ENCODE peak calls at places on chromosomes 6 and 20, in seven cellular contexts. O is body of pancreas; T is OCI-M1; B is T follicular helper cell; N is NCI-H524; J is left cardiac atrium; L is stimulated activated CD4-positive, alpha-beta T cell treated with anti-CD3 and anti-CD28 coated beads, Interleukin-4, amount 100 ng/mL, for 1 hour. Y is an unnamed sample.

GRCh38 chr20:60062431-60063336 is 104.5 kb downstream of the CDH26 start:
- DNase-seq in L (no peak), T (no peak), B (no peak), N (no peak), O (no peak), J (no peak), Y (no peak)

GRCh38 chr20:48359692-48360337 is 468.0 kb downstream of the PREX1 start:
- DNase-seq in J (no peak), B (no peak), T (no peak), L (no peak), O (no peak), N (no peak), Y (peak)

GRCh38 chr6:121630716-121631115 is 195.3 kb downstream of the GJA1 start:
- DNase-seq in N (no peak), O (no peak), T (no peak), J (no peak), L (no peak), B (no peak), Y (no peak)

GRCh38 chr6:24981385-24981758 is 45.6 kb upstream of the RIPOR2 start:
- DNase-seq in N (no peak), L (no peak), T (no peak), J (no peak), B (no peak), O (no peak), Y (no peak)

GRCh38 chr6:115495184-115495583 is 565.5 kb downstream of the FRK start:
- DNase-seq in B (no peak), N (no peak), L (no peak), O (no peak), T (no peak), J (no peak), Y (no peak)

GRCh38 chr6:88705601-88706000 is 257.8 kb downstream of the RNGTT start:
- DNase-seq in T (peak), B (no peak), L (no peak), N (no peak), O (no peak), J (no peak), Y (peak)

GRCh38 chr6:89599727-89600126 is 38.8 kb downstream of the LYRM2 start:
- DNase-seq in J (no peak), O (no peak), T (no peak), B (no peak), N (no peak), L (no peak), Y (no peak)

GRCh38 chr6:118401325-118401998 is 146.6 kb upstream of the PLN start:
- DNase-seq in T (no peak), B (no peak), J (no peak), N (peak), L (no peak), O (no peak), Y (no peak)

GRCh38 chr20:57973886-57974285 is 254.6 kb downstream of the ANKRD60 start:
- DNase-seq in T (no peak), N (no peak), L (no peak), O (no peak), J (no peak), B (no peak), Y (no peak)

GRCh38 chr6:30881987-30882763 is 2.1 kb upstream of the DDR1 start:
- DNase-seq in J (no peak), B (no peak), L (no peak), T (no peak), O (peak), N (peak), Y (peak)